ENCODE peak calls at places on chromosomes 5 and 9, in four cellular contexts. Y is lung microvascular endothelial cell; T is stimulated activated CD4-positive, alpha-beta T cell treated with anti-CD3 and anti-CD28 coated beads, Interleukin-2, amount 100 ng/mL, for 48 hours; X is body of pancreas. U is an unnamed sample.

GRCh38 chr9:125524522-125524921 is 182.5 kb downstream of the MAPKAP1 start:
- DNase-seq in T (no peak), Y (peak), X (no peak), U (no peak)

GRCh38 chr9:125744616-125745387 is 2.4 kb upstream of the PBX3 start:
- DNase-seq in X (no peak), Y (no peak), T (no peak), U (peak)

GRCh38 chr5:115170128-115170923 is 618 bp upstream of the TRIM36 start:
- DNase-seq in T (no peak), X (peak), Y (peak), U (no peak)

GRCh38 chr5:34455096-34455495 is 201.0 kb upstream of the RAI14 start:
- DNase-seq in T (no peak), Y (no peak), X (no peak), U (no peak)

GRCh38 chr5:124393564-124394379 is 352.7 kb downstream of the ZNF608 start:
- DNase-seq in X (no peak), Y (no peak), T (no peak), U (no peak)

GRCh38 chr5:128002420-128002819 is 81.1 kb upstream of the SLC12A2 start:
- DNase-seq in T (no peak), Y (no peak), X (no peak), U (no peak)

GRCh38 chr5:81316581-81316980 is 15.2 kb downstream of the ZCCHC9 start:
- DNase-seq in T (no peak), Y (no peak), X (no peak), U (no peak)

GRCh38 chr5:28265877-28266276 is 1227.5 kb upstream of the CDH9 start:
- DNase-seq in Y (no peak), X (no peak), T (no peak), U (no peak)

GRCh38 chr9:90868555-90868954 is 66.9 kb downstream of the SYK start:
- DNase-seq in X (no peak), T (no peak), Y (no peak), U (no peak)

U was measured in GM04503.